ENCODE peak calls at places on chromosomes 13 and 19, in six cellular contexts. D is anterior cingulate cortex, T is NCI-H2081, I is posterior cingulate gyrus, R is fibroblast of pulmonary artery, U is dorsolateral prefrontal cortex. C is an unnamed sample.

GRCh38 chr13:45331981-45332830 is 8.8 kb downstream of the TPT1 start:
- DNase-seq in D (no peak), T (no peak), I (no peak), R (peak), U (no peak), C (peak)

GRCh38 chr19:18225702-18226468 is at the start of gene PDE4C:
- DNase-seq in D (no peak), T (no peak), I (no peak), R (no peak), U (no peak), C (no peak)

GRCh38 chr19:33064117-33064777 is 441 bp downstream of the RHPN2 start:
- DNase-seq in D (no peak), T (peak), I (peak), R (no peak), U (no peak), C (no peak)

GRCh38 chr19:28971011-28971410 is 241.9 kb downstream of the UQCRFS1 start:
- DNase-seq in D (no peak), T (no peak), I (no peak), R (peak), U (no peak), C (no peak)

GRCh38 chr13:30408319-30409101 is 13.8 kb upstream of the UBE2L5 start:
- DNase-seq in D (peak), T (no peak), I (peak), R (peak), U (peak), C (peak)

GRCh38 chr19:45104658-45105384 is 11.8 kb downstream of the PPP1R37 start:
- DNase-seq in D (no peak), T (no peak), I (no peak), R (no peak), U (no peak), C (no peak)

GRCh38 chr13:108120332-108120731 is 95.0 kb downstream of the LIG4 start:
- DNase-seq in D (no peak), T (peak), I (no peak), R (no peak), U (no peak), C (no peak)

GRCh38 chr19:53977429-53977990 is 13.9 kb upstream of the CACNG6 start:
- DNase-seq in D (peak), T (no peak), I (peak), R (peak), U (peak), C (peak)

GRCh38 chr19:54418030-54418929 is 3.0 kb downstream of the TTYH1 start:
- DNase-seq in D (no peak), T (no peak), I (peak), R (peak), U (no peak), C (peak)

GRCh38 chr19:46232029-46232428 is 2.5 kb downstream of the IGFL1 start:
- DNase-seq in D (no peak), T (no peak), I (no peak), R (no peak), U (no peak), C (no peak)

GRCh38 chr13:98327326-98328314 is 150.6 kb upstream of the RNF113B start:
- DNase-seq in D (no peak), T (no peak), I (no peak), R (peak), U (no peak), C (peak)

GRCh38 chr13:41458939-41459753 is 1.8 kb downstream of the RGCC start:
- DNase-seq in D (no peak), T (no peak), I (no peak), R (peak), U (no peak), C (no peak)

GRCh38 chr19:17405250-17406038 is at the start of gene BST2:
- DNase-seq in D (no peak), T (no peak), I (no peak), R (peak), U (no peak), C (peak)

GRCh38 chr19:51676566-51677083 is 16.5 kb upstream of the SPACA6 start:
- DNase-seq in D (no peak), T (no peak), I (no peak), R (no peak), U (no peak), C (no peak)

GRCh38 chr19:29672933-29673336 is 7.7 kb downstream of the PLEKHF1 start:
- DNase-seq in D (no peak), T (no peak), I (no peak), R (no peak), U (no peak), C (no peak)

GRCh38 chr13:75195479-75196111 is 286.4 kb downstream of the TBC1D4 start:
- DNase-seq in D (no peak), T (no peak), I (no peak), R (peak), U (no peak), C (no peak)

GRCh38 chr13:90270231-90270630 is 1077.3 kb upstream of the MIR17HG start:
- DNase-seq in D (no peak), T (no peak), I (no peak), R (peak), U (no peak), C (peak)

GRCh38 chr13:21361123-21361522 is 98.0 kb downstream of the ZDHHC20 start:
- DNase-seq in D (no peak), T (no peak), I (no peak), R (no peak), U (no peak), C (no peak)

C was measured in astrocyte.